ENCODE peak calls at places on chromosomes 7 and 10, in eight cellular contexts. U, I, R, S, B, Y, L and D are unnamed samples.

GRCh38 chr7:55129409-55130078 is 110.7 kb downstream of the EGFR start:
- DNase-seq in B (no peak), U (peak), S (peak), L (no peak), I (no peak), R (no peak), Y (no peak), D (no peak)

GRCh38 chr7:98211221-98211675 is at the start of gene BHLHA15:
- DNase-seq in B (no peak), R (peak), I (no peak), L (peak), S (no peak), U (no peak), Y (peak), D (no peak)

GRCh38 chr10:103451871-103452713 is at the start of gene CALHM2:
- DNase-seq in Y (peak), I (peak), B (peak), L (peak), R (peak), U (peak), S (peak), D (no peak)

GRCh38 chr7:832292-832967 is at the start of gene SUN1:
- DNase-seq in R (no peak), B (no peak), Y (no peak), L (no peak), S (peak), I (no peak), U (peak), D (peak)

GRCh38 chr10:50552308-50552707 is 71.4 kb downstream of the SGMS1 start:
- DNase-seq in U (no peak), B (no peak), I (no peak), R (no peak), L (no peak), Y (no peak), S (peak), D (peak)

GRCh38 chr7:40760997-40761396 is 626.2 kb downstream of the SUGCT start:
- DNase-seq in S (no peak), R (no peak), L (no peak), I (peak), Y (no peak), B (no peak), U (no peak), D (no peak)

GRCh38 chr7:73977626-73978618 is 50.1 kb upstream of the ELN start:
- DNase-seq in B (peak), S (no peak), Y (no peak), L (peak), R (peak), U (no peak), I (no peak), D (no peak)

GRCh38 chr7:120600607-120601006 is 257.3 kb downstream of the TSPAN12 start:
- DNase-seq in Y (no peak), L (no peak), R (no peak), S (no peak), B (no peak), I (no peak), U (no peak), D (no peak)

GRCh38 chr7:39016609-39017008 is 38.9 kb downstream of the POU6F2 start:
- DNase-seq in B (no peak), U (peak), I (no peak), R (no peak), L (no peak), Y (no peak), S (no peak), D (no peak)

GRCh38 chr7:39022796-39023195 is 45.1 kb downstream of the POU6F2 start:
- DNase-seq in B (no peak), U (no peak), L (no peak), Y (no peak), S (no peak), R (no peak), I (no peak), D (no peak)

DNA sequence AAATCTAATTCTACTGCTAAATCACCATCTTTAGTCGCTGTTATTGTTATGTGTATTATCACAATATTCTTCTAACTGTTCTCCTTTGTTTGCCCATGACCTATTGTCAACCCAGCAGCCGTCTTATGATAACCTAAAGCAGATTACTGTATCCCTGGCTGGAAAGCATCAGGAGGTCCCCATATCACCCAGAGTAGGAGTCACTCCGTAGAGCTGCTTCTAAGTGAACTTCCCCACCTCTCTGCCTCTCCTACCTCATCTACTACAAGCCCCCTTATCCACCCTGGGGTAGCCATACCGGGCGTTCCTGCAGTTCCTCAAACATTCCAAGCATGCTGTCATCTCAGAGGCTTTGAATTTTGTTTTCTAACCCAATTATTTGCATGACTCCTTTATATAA is 39.7 kb downstream of the POU6F2 start:
- DNase-seq in U (no peak), L (no peak), Y (no peak), S (no peak), B (no peak), I (no peak), R (no peak), D (no peak)
- TF ChIP-seq CTCF in U (no peak), L (no peak), Y (no peak), S (no peak), B (no peak), I (no peak), R (no peak), D (no peak)

GRCh38 chr7:142908921-142909870 is 23.7 kb upstream of the TRPV6 start:
- DNase-seq in U (no peak), L (no peak), Y (peak), I (no peak), R (no peak), S (peak), B (no peak), D (no peak)
- TF ChIP-seq CTCF in U (peak), L (no peak), Y (peak), I (no peak), R (no peak), S (peak), B (no peak), D (peak)

GRCh38 chr7:17326378-17326777 is 27.9 kb downstream of the AHR start:
- DNase-seq in Y (no peak), R (no peak), I (no peak), S (no peak), U (no peak), B (no peak), L (no peak), D (no peak)
- TF ChIP-seq CTCF in Y (no peak), R (no peak), I (no peak), S (no peak), U (no peak), B (no peak), L (no peak), D (no peak)

DNA sequence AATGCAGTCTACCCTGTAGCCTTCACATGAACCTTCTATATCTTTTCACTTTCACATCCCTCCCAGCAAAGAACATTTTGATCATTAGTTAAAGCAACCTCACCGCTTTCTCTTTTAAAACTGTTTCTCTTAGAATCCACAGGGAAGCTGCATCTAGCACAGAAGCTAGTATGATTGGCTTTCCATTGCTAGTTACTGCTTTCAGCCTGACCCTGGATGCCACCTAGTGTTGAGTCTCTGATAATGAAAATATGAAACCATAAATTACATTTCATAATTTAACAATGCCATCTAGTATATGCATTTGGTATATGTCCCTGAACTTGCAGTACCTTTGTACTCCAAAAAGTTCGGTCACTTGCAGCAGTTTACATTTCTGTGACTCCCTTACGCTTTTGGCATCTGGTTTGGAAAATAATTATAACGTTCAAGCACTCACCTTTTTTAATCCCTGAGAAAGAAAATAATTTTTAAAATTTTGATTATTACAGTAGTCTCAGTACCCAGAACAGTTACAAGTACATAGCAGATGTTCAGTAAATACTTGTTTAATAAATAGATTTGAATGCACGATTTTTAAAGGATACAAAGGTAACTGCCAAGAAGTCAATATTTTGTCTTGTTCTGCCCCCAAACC is 22.7 kb downstream of the CISD1 start:
- DNase-seq in S (peak), L (peak), B (no peak), Y (peak), R (peak), U (peak), I (no peak), D (no peak)
- TF ChIP-seq CTCF in S (peak), L (peak), B (peak), Y (peak), R (peak), U (peak), I (no peak), D (peak)

GRCh38 chr10:62492012-62492869 is 118.1 kb downstream of the ZNF365 start:
- DNase-seq in U (peak), S (peak), I (peak), B (no peak), R (no peak), L (no peak), Y (peak), D (peak)
- TF ChIP-seq CTCF in U (peak), S (peak), I (no peak), B (no peak), R (peak), L (peak), Y (peak), D (peak)

GRCh38 chr10:48509974-48510692 is 94.7 kb downstream of the ARHGAP22 start:
- DNase-seq in B (no peak), S (peak), U (peak), R (peak), Y (peak), L (no peak), I (no peak), D (no peak)
- TF ChIP-seq CTCF in B (peak), S (peak), U (peak), R (peak), Y (peak), L (no peak), I (no peak), D (peak)

GRCh38 chr7:149468208-149468607 is 7.3 kb upstream of the ZNF777 start:
- DNase-seq in U (peak), S (peak), L (no peak), Y (no peak), I (no peak), R (no peak), B (no peak), D (peak)
- TF ChIP-seq CTCF in U (peak), S (no peak), L (no peak), Y (no peak), I (no peak), R (peak), B (no peak), D (no peak)